ENCODE peak calls at places on chromosomes 16 and 17, in six cellular contexts. Y is breast epithelium, P is mucosa of gallbladder, K is GM04504, Z is dorsolateral prefrontal cortex, G is NCI-H1417. J is an unnamed sample.

GRCh38 chr16:67528222-67528869 is at the start of gene RIPOR1:
- DNase-seq in Y (no peak), P (no peak), G (peak; percentile 64), K (no peak), Z (no peak), J (no peak)

GRCh38 chr17:58539703-58540102 is 25.3 kb upstream of the MTMR4 start:
- DNase-seq in Z (no peak), P (no peak), K (no peak), G (no peak), Y (no peak), J (no peak)

GRCh38 chr16:68948230-68948910 is 105.0 kb downstream of the TANGO6 start:
- DNase-seq in P (no peak), Z (no peak), G (no peak), Y (no peak), K (no peak), J (no peak)

GRCh38 chr17:78535285-78536197 is 41.7 kb downstream of the DNAH17 start:
- DNase-seq in G (peak; percentile 97), Y (no peak), K (no peak), P (no peak), Z (no peak), J (no peak)

GRCh38 chr17:15947331-15947730 is 2.4 kb downstream of the ADORA2B start:
- DNase-seq in K (no peak), G (no peak), Z (no peak), Y (no peak), P (no peak), J (no peak)

GRCh38 chr17:51853857-51854256 is 304.7 kb downstream of the CA10 start:
- DNase-seq in K (no peak), Z (no peak), G (no peak), Y (no peak), P (no peak), J (no peak)

GRCh38 chr16:84933774-84934571 is 77.4 kb downstream of the ZDHHC7 start:
- DNase-seq in K (no peak), Z (peak; percentile 50), Y (no peak), P (peak; percentile 47), G (no peak), J (no peak)

GRCh38 chr17:66763056-66763455 is 71.9 kb upstream of the CACNG5 start:
- DNase-seq in G (no peak), Z (no peak), K (no peak), Y (no peak), P (no peak), J (no peak)

GRCh38 chr16:57658878-57659674 is 9.0 kb upstream of the ADGRG3 start:
- DNase-seq in P (no peak), G (no peak), Y (no peak), Z (no peak), K (no peak), J (no peak)

GRCh38 chr17:77693776-77694175 is 264.7 kb upstream of the TNRC6C start:
- DNase-seq in P (no peak), Z (no peak), Y (no peak), G (no peak), K (no peak), J (no peak)

GRCh38 chr17:79927136-79927661 is 88.0 kb upstream of the CBX4 start:
- DNase-seq in K (no peak), Z (no peak), Y (no peak), G (no peak), P (no peak), J (no peak)

GRCh38 chr17:77499699-77500435 is 359.1 kb downstream of the SEC14L1 start:
- DNase-seq in K (no peak), Y (no peak), P (no peak), Z (no peak), G (no peak), J (no peak)

GRCh38 chr16:87582221-87582965 is 19.9 kb upstream of the JPH3 start:
- DNase-seq in K (peak; percentile 73), P (peak; percentile 54), Y (no peak), G (no peak), Z (peak; percentile 13), J (no peak)

GRCh38 chr16:698911-699671 is 6.5 kb downstream of the FBXL16 start:
- DNase-seq in G (no peak), P (no peak), Y (no peak), K (no peak), Z (no peak), J (no peak)

GRCh38 chr16:74596586-74596985 is 10.3 kb downstream of the GLG1 start:
- DNase-seq in K (no peak), P (no peak), Y (no peak), G (no peak), Z (no peak), J (no peak)

GRCh38 chr17:50668025-50668837 is 33.5 kb downstream of the ABCC3 start:
- DNase-seq in Z (no peak), Y (no peak), K (no peak), G (no peak), P (no peak), J (no peak)

GRCh38 chr17:4901648-4902344 is 1.1 kb downstream of the CHRNE start:
- DNase-seq in G (no peak), P (peak; percentile 85), K (no peak), Y (peak; percentile 50), Z (peak; percentile 70), J (no peak)

GRCh38 chr17:45200701-45201100 is 21.0 kb upstream of the FMNL1 start:
- DNase-seq in Y (no peak), K (no peak), Z (no peak), G (no peak), P (no peak), J (no peak)

GRCh38 chr16:69481901-69482341 is 57.5 kb downstream of the CYB5B start:
- DNase-seq in Z (peak; percentile 53), G (no peak), K (peak; percentile 57), P (peak; percentile 81), Y (peak; percentile 84), J (no peak)

GRCh38 chr17:47697948-47698711 is 4.2 kb downstream of the TBKBP1 start:
- DNase-seq in G (no peak), K (no peak), Y (no peak), P (no peak), Z (no peak), J (no peak)

GRCh38 chr17:83061586-83061985 is 17.8 kb upstream of the METRNL start:
- DNase-seq in G (no peak), Z (no peak), P (no peak), Y (no peak), K (no peak), J (no peak)

GRCh38 chr17:41717408-41718286 is 5.5 kb downstream of the GAST start:
- DNase-seq in G (peak; percentile 63), P (no peak), Y (no peak), Z (no peak), K (no peak), J (peak; percentile 22)

GRCh38 chr17:54983260-54983659 is 14.7 kb downstream of the STXBP4 start:
- DNase-seq in K (no peak), P (no peak), Z (no peak), G (no peak), Y (no peak), J (no peak)

GRCh38 chr16:76639685-76640289 is 362.6 kb downstream of the CNTNAP4 start:
- DNase-seq in Z (peak; percentile 11), K (no peak), Y (no peak), G (peak; percentile 27), P (peak; percentile 45), J (no peak)

GRCh38 chr17:2475056-2475455 is 36.6 kb downstream of the METTL16 start:
- DNase-seq in Y (no peak), G (no peak), P (no peak), K (no peak), Z (no peak), J (no peak)

GRCh38 chr16:85994492-85995433 is 95.8 kb downstream of the IRF8 start:
- DNase-seq in P (no peak), Y (no peak), Z (no peak), K (no peak), G (no peak), J (no peak)

GRCh38 chr17:50903604-50904521 is 37.7 kb upstream of the TOB1 start:
- DNase-seq in K (no peak), G (no peak), Y (no peak), P (no peak), Z (no peak), J (no peak)

GRCh38 chr17:18967806-18968744 is 16.1 kb downstream of the SLC5A10 start:
- DNase-seq in P (peak; percentile 35), G (no peak), Y (no peak), Z (no peak), K (no peak), J (no peak)